ENCODE peak calls at places on chromosomes 5 and 9, in six cellular contexts. V is A549, B is HepG2, S is IMR-90, X is K562, J is GM12878. P is an unnamed sample.

GRCh38 chr5:165805756-165806155 is 2300.3 kb downstream of the MAT2B start:
- DNase-seq in S (no peak), X (no peak), B (no peak), V (no peak), J (no peak), P (peak; percentile 6)

GRCh38 chr9:129318121-129319075 is 140.3 kb upstream of the IER5L start:
- DNase-seq in J (no peak), B (peak; percentile 59), V (no peak), X (no peak), S (no peak), P (no peak)

GRCh38 chr5:35443803-35444595 is 173.7 kb upstream of the SPEF2 start:
- DNase-seq in J (no peak), B (no peak), X (no peak), S (no peak), V (no peak), P (no peak)

GRCh38 chr5:111280282-111280901 is 56.2 kb downstream of the CAMK4 start:
- DNase-seq in V (no peak), S (no peak), B (no peak), X (no peak), J (no peak), P (no peak)

GRCh38 chr9:91580136-91580535 is 156.5 kb upstream of the NFIL3 start:
- DNase-seq in V (no peak), B (no peak), J (no peak), S (peak; percentile 58), X (no peak), P (no peak)

GRCh38 chr5:31853398-31854135 is 214.6 kb downstream of the PDZD2 start:
- DNase-seq in B (no peak), S (no peak), J (no peak), V (no peak), X (no peak), P (no peak)

GRCh38 chr5:14816999-14817761 is 54.4 kb downstream of the ANKH start:
- DNase-seq in B (no peak), J (no peak), X (no peak), S (peak; percentile 93), V (no peak), P (no peak)

GRCh38 chr9:134840511-134840910 is 40.1 kb upstream of the FCN2 start:
- DNase-seq in B (no peak), J (no peak), S (no peak), V (no peak), X (no peak), P (no peak)

GRCh38 chr5:170154744-170155143 is 49.0 kb downstream of the FOXI1 start:
- DNase-seq in J (no peak), B (no peak), S (no peak), V (no peak), X (peak; percentile 9), P (no peak)

GRCh38 chr9:8961186-8961666 is 1161.6 kb upstream of the DMAC1 start:
- DNase-seq in V (no peak), B (peak; percentile 97), S (no peak), X (no peak), J (no peak), P (no peak)

GRCh38 chr5:2184563-2185540 is 302.1 kb upstream of the IRX4 start:
- DNase-seq in B (no peak), S (no peak), J (no peak), X (no peak), V (no peak), P (no peak)

GRCh38 chr9:21434202-21435014 is 5.8 kb upstream of the IFNA1 start:
- DNase-seq in B (peak; percentile 52), S (peak; percentile 73), X (no peak), J (no peak), V (peak; percentile 77), P (peak; percentile 53)

GRCh38 chr5:180590543-180591248 is 603 bp downstream of the SCGB3A1 start:
- DNase-seq in B (no peak), S (no peak), J (no peak), X (no peak), V (no peak), P (no peak)

GRCh38 chr5:45695011-45695667 is 1.0 kb downstream of the HCN1 start:
- DNase-seq in B (no peak), J (no peak), X (no peak), S (no peak), V (no peak), P (no peak)

GRCh38 chr5:40560470-40560869 is 119.2 kb upstream of the PTGER4 start:
- DNase-seq in B (no peak), X (no peak), J (no peak), V (no peak), S (no peak), P (no peak)

GRCh38 chr9:20591223-20591622 is 31.1 kb downstream of the MLLT3 start:
- DNase-seq in B (no peak), V (no peak), S (peak; percentile 69), J (no peak), X (no peak), P (no peak)

GRCh38 chr9:69421908-69422801 is 97.1 kb downstream of the ENTREP1 start:
- DNase-seq in S (peak; percentile 59), B (peak; percentile 48), J (no peak), X (peak; percentile 64), V (peak; percentile 62), P (peak; percentile 75)

GRCh38 chr9:79592736-79593493 is 21.1 kb downstream of the TLE4 start:
- DNase-seq in S (no peak), J (no peak), B (no peak), V (no peak), X (no peak), P (no peak)

GRCh38 chr5:7926296-7926695 is 57.3 kb downstream of the MTRR start:
- DNase-seq in B (no peak), V (no peak), S (peak; percentile 99), X (no peak), J (no peak), P (no peak)

GRCh38 chr9:35771079-35771441 is 17.0 kb upstream of the MSMP start:
- DNase-seq in J (no peak), S (no peak), X (no peak), B (no peak), V (no peak), P (no peak)

GRCh38 chr9:130371196-130371966 is 73.4 kb upstream of the ASS1 start:
- DNase-seq in J (no peak), X (no peak), B (no peak), V (no peak), S (peak; percentile 1), P (no peak)

GRCh38 chr9:35563791-35564197 is 41.3 kb upstream of the TESK1 start:
- DNase-seq in B (peak; percentile 63), X (peak; percentile 34), J (no peak), V (no peak), S (no peak), P (no peak)

GRCh38 chr9:39108145-39108544 is 179.8 kb downstream of the CNTNAP3 start:
- DNase-seq in B (no peak), J (no peak), S (no peak), V (no peak), X (no peak), P (no peak)

GRCh38 chr9:69330580-69330979 is 5.6 kb downstream of the ENTREP1 start:
- DNase-seq in X (no peak), J (no peak), B (no peak), V (no peak), S (no peak), P (no peak)

GRCh38 chr9:111561165-111561719 is 36.3 kb downstream of the ZNF483 start:
- DNase-seq in S (no peak), B (no peak), X (no peak), V (peak; percentile 42), J (no peak), P (no peak)

GRCh38 chr5:73446631-73447233 is 1.8 kb downstream of the FOXD1 start:
- DNase-seq in X (peak; percentile 25), J (no peak), S (no peak), B (no peak), V (peak; percentile 35), P (no peak)

DNA sequence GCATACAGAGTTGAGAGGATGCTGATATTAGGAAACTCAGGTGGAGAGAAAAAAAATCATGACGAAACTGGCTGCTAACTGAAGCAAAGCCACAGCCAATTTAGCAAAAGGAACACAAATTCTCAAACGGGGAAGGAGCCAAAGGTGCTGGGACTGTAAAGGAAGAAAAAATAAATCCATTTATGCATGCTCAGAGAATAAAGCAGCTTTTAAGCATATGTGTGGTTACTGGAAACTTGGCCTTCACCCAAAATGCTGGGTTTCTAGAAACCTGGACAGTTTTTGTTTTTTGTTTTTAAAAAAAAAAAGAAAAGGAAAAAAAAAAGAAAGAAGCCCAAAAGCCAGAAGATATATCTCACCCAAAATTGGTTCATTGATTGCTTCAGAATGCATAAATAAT is 8.1 kb downstream of the WHRN start:
- DNase-seq in V (no peak), S (no peak), J (no peak), X (no peak), B (no peak), P (no peak)
- TF ChIP-seq BHLHE40 in V (no peak), S (no peak), J (no peak), X (no peak), B (no peak), P (no peak)

DNA sequence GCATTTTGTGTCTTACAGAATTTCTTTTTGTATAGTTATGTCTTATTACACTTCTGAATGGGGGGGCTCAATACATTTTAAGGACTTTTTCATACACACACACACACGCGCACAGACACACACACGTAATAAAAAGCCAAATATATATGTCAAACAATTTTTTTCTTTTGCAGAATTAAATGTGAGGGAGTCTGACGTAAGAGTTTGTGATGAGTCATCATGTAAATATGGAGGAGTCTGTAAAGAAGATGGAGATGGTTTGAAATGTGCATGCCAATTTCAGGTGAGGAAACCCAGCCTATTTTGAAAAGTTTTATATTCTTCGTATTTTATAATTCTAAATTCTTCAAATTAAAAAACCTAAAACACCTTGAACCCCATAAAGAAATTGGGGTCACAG is 25.6 kb downstream of the TMEFF1 start:
- DNase-seq in X (no peak), J (no peak), V (peak; percentile 9), B (no peak), S (peak; percentile 61), P (no peak)
- TF ChIP-seq BHLHE40 in X (no peak), J (no peak), V (no peak), B (no peak), S (no peak), P (no peak)

DNA sequence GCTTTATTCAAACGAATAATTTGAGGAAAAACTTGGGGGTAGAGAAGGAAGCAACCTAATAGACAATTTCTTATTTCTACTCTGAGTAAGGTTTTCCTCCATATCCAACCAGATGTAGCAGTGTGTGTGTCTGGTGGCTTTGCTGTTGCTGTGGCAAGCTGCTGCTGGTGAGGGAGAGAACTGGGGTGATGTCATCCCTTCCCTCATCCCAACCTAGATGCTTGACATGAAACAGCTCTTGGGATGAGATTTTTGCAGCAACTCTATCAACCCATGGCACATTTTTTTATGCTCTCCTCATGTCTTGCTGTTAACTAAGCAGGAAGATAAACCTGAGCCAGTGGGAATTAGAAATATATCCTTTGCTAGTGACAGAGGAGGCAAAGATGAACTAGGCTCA is 135.8 kb downstream of the PCSK1 start:
- DNase-seq in V (no peak), B (peak; percentile 40), S (peak; percentile 98), J (no peak), X (no peak), P (peak; percentile 13)
- TF ChIP-seq BHLHE40 in V (no peak), B (no peak), S (no peak), J (no peak), X (no peak), P (no peak)

DNA sequence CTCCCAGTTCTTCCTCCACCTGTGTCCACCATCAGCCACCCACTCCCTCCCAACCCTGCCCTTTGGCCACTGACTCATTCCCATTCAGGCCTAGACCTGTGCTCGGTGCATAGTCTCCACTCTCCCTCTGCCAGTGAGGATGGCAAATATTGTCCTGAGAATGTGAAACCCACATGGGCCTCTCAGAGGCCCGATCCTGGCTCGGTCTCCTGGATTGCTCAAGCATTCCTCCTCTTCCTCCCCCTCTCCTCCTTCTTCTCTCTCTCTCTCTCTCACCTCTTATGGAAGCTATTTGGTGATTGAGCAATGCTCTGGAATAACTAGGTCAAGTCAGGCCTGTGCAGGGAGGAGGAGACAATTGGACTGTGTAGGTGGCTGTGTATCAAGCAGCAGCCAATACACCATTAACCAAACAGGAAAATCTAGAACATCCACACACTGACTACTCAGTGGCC is 99.9 kb downstream of the KLF4 start:
- DNase-seq in V (peak; percentile 13), B (peak; percentile 65), X (no peak), S (peak; percentile 16), J (no peak), P (no peak)
- TF ChIP-seq BHLHE40 in V (no peak), B (no peak), X (no peak), S (no peak), J (no peak), P (no peak)